ENCODE peak calls at places on chromosomes 7 and 10, in nine cellular contexts. F is T follicular helper cell; I is stimulated activated CD8-positive, alpha-beta memory T cell treated with anti-CD3 and anti-CD28 coated beads, Interleukin-4, amount 100 ng/mL, for 48 hours; Q is kidney; Y is hepatocyte; C is right cardiac atrium; D is WTC11; E is CD4-positive, alpha-beta T cell; N is NCI-H1417. R is an unnamed sample.

GRCh38 chr7:17663056-17663675 is 277.1 kb downstream of the SNX13 start:
- DNase-seq in F (no peak), I (no peak), Q (no peak), Y (peak), C (no peak), D (no peak), E (no peak), N (no peak), R (no peak)

GRCh38 chr10:34116220-34116623 is 698.9 kb downstream of the PARD3 start:
- DNase-seq in F (no peak), I (no peak), Q (no peak), Y (peak), C (no peak), D (no peak), E (no peak), N (no peak), R (no peak)

GRCh38 chr10:130957423-130957822 is 354.1 kb downstream of the TCERG1L start:
- DNase-seq in F (no peak), I (no peak), Q (no peak), Y (no peak), C (no peak), D (no peak), E (no peak), N (no peak), R (no peak)

GRCh38 chr10:17375936-17376584 is 78.3 kb downstream of the ST8SIA6 start:
- DNase-seq in F (no peak), I (peak), Q (no peak), Y (no peak), C (no peak), D (peak), E (peak), N (no peak), R (peak)

GRCh38 chr10:102509387-102509786 is 5.6 kb downstream of the SUFU start:
- DNase-seq in F (no peak), I (no peak), Q (no peak), Y (no peak), C (no peak), D (no peak), E (no peak), N (no peak), R (no peak)

GRCh38 chr10:11210211-11210922 is 192.7 kb downstream of the CELF2 start:
- DNase-seq in F (no peak), I (no peak), Q (no peak), Y (no peak), C (no peak), D (no peak), E (no peak), N (no peak), R (no peak)

GRCh38 chr7:151312831-151313809 is 28.5 kb upstream of the NUB1 start:
- DNase-seq in F (no peak), I (peak), Q (no peak), Y (no peak), C (no peak), D (no peak), E (no peak), N (no peak), R (no peak)

GRCh38 chr7:98229991-98230745 is 18.9 kb downstream of the BHLHA15 start:
- DNase-seq in F (no peak), I (no peak), Q (peak), Y (no peak), C (peak), D (no peak), E (no peak), N (no peak), R (no peak)

GRCh38 chr7:44163591-44163990 is 22.5 kb upstream of the MYL7 start:
- DNase-seq in F (no peak), I (no peak), Q (no peak), Y (no peak), C (no peak), D (no peak), E (no peak), N (no peak), R (no peak)

GRCh38 chr7:14288701-14289100 is 299.2 kb upstream of the ETV1 start:
- DNase-seq in F (no peak), I (no peak), Q (no peak), Y (no peak), C (no peak), D (no peak), E (no peak), N (no peak), R (no peak)

GRCh38 chr10:55398463-55398862 is 597.4 kb upstream of the PCDH15 start:
- DNase-seq in F (no peak), I (no peak), Q (no peak), Y (no peak), C (no peak), D (no peak), E (no peak), N (peak), R (no peak)

GRCh38 chr7:140060243-140060630 is 2.5 kb downstream of the PARP12 start:
- DNase-seq in F (no peak), I (no peak), Q (no peak), Y (no peak), C (peak), D (no peak), E (no peak), N (no peak), R (no peak)

GRCh38 chr7:96997512-96998032 is 7.8 kb upstream of the DLX6 start:
- DNase-seq in F (no peak), I (no peak), Q (peak), Y (no peak), C (no peak), D (no peak), E (no peak), N (peak), R (no peak)

GRCh38 chr10:5484205-5484604 is 15.2 kb downstream of the CALML5 start:
- DNase-seq in F (no peak), I (no peak), Q (no peak), Y (no peak), C (no peak), D (no peak), E (no peak), N (no peak), R (no peak)

GRCh38 chr7:38232475-38233366 is 40.7 kb downstream of the TARP start:
- DNase-seq in F (peak), I (peak), Q (no peak), Y (no peak), C (peak), D (no peak), E (peak), N (no peak), R (peak)

GRCh38 chr7:47576031-47576908 is 5.6 kb downstream of the TNS3 start:
- DNase-seq in F (no peak), I (no peak), Q (no peak), Y (peak), C (peak), D (no peak), E (no peak), N (no peak), R (no peak)

GRCh38 chr7:69898189-69898588 is 299.9 kb downstream of the AUTS2 start:
- DNase-seq in F (no peak), I (no peak), Q (no peak), Y (peak), C (no peak), D (no peak), E (no peak), N (peak), R (no peak)

GRCh38 chr10:70672165-70672992 is at the start of gene ADAMTS14:
- DNase-seq in F (no peak), I (peak), Q (no peak), Y (peak), C (peak), D (peak), E (no peak), N (peak), R (peak)

GRCh38 chr7:144384555-144385245 is 18.8 kb downstream of the NOBOX start:
- DNase-seq in F (no peak), I (peak), Q (peak), Y (peak), C (no peak), D (no peak), E (no peak), N (no peak), R (peak)

GRCh38 chr7:129568240-129568639 is 43.3 kb upstream of the NRF1 start:
- DNase-seq in F (no peak), I (no peak), Q (no peak), Y (no peak), C (no peak), D (no peak), E (no peak), N (no peak), R (no peak)

R was measured in stimulated activated naive CD8-positive, alpha-beta T cell treated with anti-CD3 and anti-CD28 coated beads, Interleukin-15, Interleukin-2, amounts not matched to agents 100 U/mL and 50 U/mL, for 24 hours.